ENCODE peak calls at places on chromosomes 13 and 19, in eight cellular contexts. V, B, N, G, H, S, Z and C are unnamed samples.

GRCh38 chr19:11106477-11106876 is 17.2 kb downstream of the LDLR start:
- DNase-seq in G (no peak), Z (no peak), H (no peak), B (no peak), S (no peak), N (no peak), V (no peak), C (no peak)

GRCh38 chr13:110897521-110897920 is 17.3 kb downstream of the ANKRD10 start:
- DNase-seq in V (no peak), Z (no peak), G (no peak), S (no peak), B (no peak), N (no peak), H (no peak), C (no peak)

GRCh38 chr13:101417043-101417406 is 717 bp upstream of the NALCN start:
- DNase-seq in N (no peak), G (no peak), Z (peak), B (peak), V (no peak), S (no peak), H (no peak), C (no peak)

GRCh38 chr19:2627319-2627829 is 75.1 kb downstream of the GNG7 start:
- DNase-seq in G (no peak), N (peak), H (no peak), V (peak), B (peak), Z (peak), S (peak), C (no peak)

GRCh38 chr19:33048806-33049676 is 15.6 kb downstream of the RHPN2 start:
- DNase-seq in B (no peak), V (no peak), H (no peak), Z (no peak), N (no peak), S (no peak), G (no peak), C (no peak)

GRCh38 chr13:73138967-73139491 is 80.2 kb downstream of the KLF5 start:
- DNase-seq in N (no peak), Z (no peak), B (no peak), S (no peak), G (no peak), H (no peak), V (no peak), C (no peak)

GRCh38 chr13:93227906-93228801 is 1.5 kb downstream of the GPC6 start:
- DNase-seq in B (peak), G (no peak), S (no peak), Z (peak), H (no peak), V (no peak), N (peak), C (no peak)

GRCh38 chr19:3397266-3398022 is 31.1 kb downstream of the NFIC start:
- DNase-seq in B (no peak), G (no peak), S (no peak), V (no peak), H (no peak), Z (no peak), N (peak), C (no peak)

GRCh38 chr19:48064509-48064908 is 20.6 kb upstream of the CABP5 start:
- DNase-seq in G (no peak), S (no peak), H (no peak), B (peak), V (no peak), Z (no peak), N (no peak), C (no peak)

GRCh38 chr19:10566658-10567410 is 1.0 kb upstream of the KRI1 start:
- DNase-seq in G (no peak), B (no peak), Z (no peak), S (peak), H (no peak), N (peak), V (peak), C (peak)

GRCh38 chr13:113117335-113117872 is 5.2 kb upstream of the F10 start:
- DNase-seq in Z (no peak), S (no peak), N (no peak), B (peak), V (no peak), H (no peak), G (no peak), C (no peak)

GRCh38 chr13:102846261-102847015 is 606 bp downstream of the ERCC5 start:
- DNase-seq in N (peak), V (peak), Z (peak), S (peak), H (peak), G (peak), B (peak), C (peak)